ENCODE peak calls at places on chromosomes 4 and X, in four cellular contexts. One of them, this sample, is unnamed.

GRCh38 chr4:13347517-13348125 is 136.5 kb downstream of the RAB28 start:
- DNase-seq in ascending aorta: no peak
- DNase-seq in ELR: peak
- DNase-seq in T follicular helper cell: no peak
- DNase-seq in this sample: no peak

GRCh38 chrX:51026862-51027261 is 116.3 kb downstream of the BMP15 start:
- DNase-seq in T follicular helper cell: no peak
- DNase-seq in ascending aorta: no peak
- DNase-seq in ELR: no peak
- DNase-seq in this sample: no peak

GRCh38 chr4:112266823-112267222 is 18.9 kb downstream of the TIFA start:
- DNase-seq in ELR: peak
- DNase-seq in ascending aorta: no peak
- DNase-seq in T follicular helper cell: no peak
- DNase-seq in this sample: no peak

GRCh38 chr4:168759321-168759720 is 250.7 kb downstream of the CBR4 start:
- DNase-seq in ascending aorta: no peak
- DNase-seq in T follicular helper cell: no peak
- DNase-seq in ELR: no peak
- DNase-seq in this sample: no peak

GRCh38 chr4:142549726-142550463 is 296.2 kb downstream of the INPP4B start:
- DNase-seq in ascending aorta: no peak
- DNase-seq in T follicular helper cell: no peak
- DNase-seq in ELR: peak
- DNase-seq in this sample: no peak

GRCh38 chrX:96182366-96182765 is 502.3 kb upstream of the DIAPH2 start:
- DNase-seq in T follicular helper cell: no peak
- DNase-seq in ascending aorta: no peak
- DNase-seq in ELR: peak
- DNase-seq in this sample: no peak

GRCh38 chr4:94171616-94172015 is 36.0 kb upstream of the SMARCAD1 start:
- DNase-seq in ascending aorta: no peak
- DNase-seq in T follicular helper cell: no peak
- DNase-seq in ELR: peak
- DNase-seq in this sample: no peak

GRCh38 chrX:138756234-138756633 is 44.7 kb upstream of the FGF13 start:
- DNase-seq in ELR: peak
- DNase-seq in ascending aorta: no peak
- DNase-seq in T follicular helper cell: no peak
- DNase-seq in this sample: peak

GRCh38 chr4:37802068-37802666 is 24.3 kb upstream of the PGM2 start:
- DNase-seq in ELR: peak
- DNase-seq in ascending aorta: no peak
- DNase-seq in T follicular helper cell: no peak
- DNase-seq in this sample: peak

GRCh38 chr4:73859614-73860088 is 6.6 kb downstream of the PF4V1 start:
- DNase-seq in T follicular helper cell: no peak
- DNase-seq in ELR: no peak
- DNase-seq in ascending aorta: no peak
- DNase-seq in this sample: no peak

GRCh38 chrX:19673334-19674040 is 158.2 kb upstream of the MAP3K15 start:
- DNase-seq in ascending aorta: no peak
- DNase-seq in ELR: peak
- DNase-seq in T follicular helper cell: no peak
- DNase-seq in this sample: peak

GRCh38 chrX:153829799-153830631 is at the start of gene PDZD4:
- DNase-seq in ELR: no peak
- DNase-seq in T follicular helper cell: no peak
- DNase-seq in ascending aorta: no peak
- DNase-seq in this sample: no peak

GRCh38 chrX:9293051-9293496 is 171.8 kb upstream of the TBL1X start:
- DNase-seq in T follicular helper cell: no peak
- DNase-seq in ELR: no peak
- DNase-seq in ascending aorta: no peak
- DNase-seq in this sample: no peak

GRCh38 chr4:133618963-133619362 is 469.9 kb downstream of the PCDH10 start:
- DNase-seq in T follicular helper cell: no peak
- DNase-seq in ascending aorta: no peak
- DNase-seq in ELR: no peak
- DNase-seq in this sample: no peak

GRCh38 chr4:6619466-6620255 is 20.8 kb upstream of the MRFAP1 start:
- DNase-seq in T follicular helper cell: no peak
- DNase-seq in ascending aorta: no peak
- DNase-seq in ELR: no peak
- DNase-seq in this sample: no peak

GRCh38 chr4:150106886-150107285 is 28.6 kb downstream of the DCLK2 start:
- DNase-seq in T follicular helper cell: no peak
- DNase-seq in ascending aorta: no peak
- DNase-seq in ELR: no peak
- DNase-seq in this sample: no peak

GRCh38 chr4:172850838-172851237 is 317.8 kb upstream of the GALNT7 start:
- DNase-seq in ascending aorta: no peak
- DNase-seq in ELR: peak
- DNase-seq in T follicular helper cell: no peak
- DNase-seq in this sample: no peak

GRCh38 chr4:187006189-187006618 is 282.5 kb upstream of the FAT1 start:
- DNase-seq in ascending aorta: no peak
- DNase-seq in ELR: no peak
- DNase-seq in T follicular helper cell: no peak
- DNase-seq in this sample: no peak

GRCh38 chrX:129781134-129782014 is 1.6 kb downstream of the SASH3 start:
- DNase-seq in ELR: no peak
- DNase-seq in T follicular helper cell: peak
- DNase-seq in ascending aorta: peak
- DNase-seq in this sample: peak

GRCh38 chr4:146522862-146523205 is 1.1 kb upstream of the SLC10A7 start:
- DNase-seq in T follicular helper cell: no peak
- DNase-seq in ELR: peak
- DNase-seq in ascending aorta: no peak
- DNase-seq in this sample: no peak

GRCh38 chr4:673349-674091 is 556 bp downstream of the ATP5ME start:
- DNase-seq in T follicular helper cell: no peak
- DNase-seq in ascending aorta: no peak
- DNase-seq in ELR: peak
- DNase-seq in this sample: peak

GRCh38 chr4:75630932-75631320 is 598 bp upstream of the CDKL2 start:
- DNase-seq in T follicular helper cell: no peak
- DNase-seq in ELR: no peak
- DNase-seq in ascending aorta: no peak
- DNase-seq in this sample: no peak

GRCh38 chr4:2007804-2008670 is 737 bp downstream of the NELFA start:
- DNase-seq in ascending aorta: no peak
- DNase-seq in T follicular helper cell: no peak
- DNase-seq in ELR: peak
- DNase-seq in this sample: no peak

GRCh38 chr4:25509656-25510055 is 132.6 kb downstream of the ANAPC4 start:
- DNase-seq in ELR: peak
- DNase-seq in ascending aorta: no peak
- DNase-seq in T follicular helper cell: no peak
- DNase-seq in this sample: no peak

GRCh38 chrX:68045008-68045577 is 388.2 kb downstream of the OPHN1 start:
- DNase-seq in T follicular helper cell: no peak
- DNase-seq in ELR: no peak
- DNase-seq in ascending aorta: no peak
- DNase-seq in this sample: no peak